ENCODE peak calls at places on chromosomes 4 and X, in six cellular contexts. G, A, Q, V, C and M are unnamed samples.

GRCh38 chr4:40292313-40292759 is 42.8 kb upstream of the CHRNA9 start:
- DNase-seq in G (no peak), A (no peak), Q (peak), V (no peak), C (no peak), M (peak)

GRCh38 chrX:64190136-64190740 is 15.3 kb downstream of the AMER1 start:
- DNase-seq in G (no peak), A (no peak), Q (no peak), V (no peak), C (no peak), M (no peak)

GRCh38 chr4:105843941-105844340 is 51.3 kb upstream of the NPNT start:
- DNase-seq in G (no peak), A (no peak), Q (no peak), V (no peak), C (no peak), M (no peak)

GRCh38 chr4:14254252-14254651 is 626.7 kb upstream of the BOD1L1 start:
- DNase-seq in G (peak), A (peak), Q (peak), V (no peak), C (no peak), M (peak)

GRCh38 chrX:42846741-42847140 is 68.8 kb upstream of the PPP1R2C start:
- DNase-seq in G (no peak), A (no peak), Q (peak), V (no peak), C (no peak), M (no peak)

GRCh38 chrX:153640736-153641574 is 6.0 kb upstream of the DUSP9 start:
- DNase-seq in G (no peak), A (no peak), Q (no peak), V (no peak), C (no peak), M (no peak)

GRCh38 chr4:183205193-183205592 is 106.1 kb downstream of the WWC2 start:
- DNase-seq in G (no peak), A (no peak), Q (no peak), V (no peak), C (no peak), M (peak)

GRCh38 chr4:174591243-174592021 is 69.1 kb upstream of the HPGD start:
- DNase-seq in G (no peak), A (no peak), Q (no peak), V (no peak), C (no peak), M (no peak)

GRCh38 chr4:140103676-140104075 is 50.3 kb downstream of the MAML3 start:
- DNase-seq in G (no peak), A (no peak), Q (peak), V (no peak), C (no peak), M (no peak)

GRCh38 chr4:6751611-6752485 is 30.7 kb upstream of the KIAA0232 start:
- DNase-seq in G (no peak), A (no peak), Q (no peak), V (no peak), C (no peak), M (peak)

GRCh38 chrX:75061701-75062100 is 94.4 kb downstream of the ABCB7 start:
- DNase-seq in G (no peak), A (no peak), Q (no peak), V (no peak), C (no peak), M (peak)

GRCh38 chrX:100591256-100592051 is 6.7 kb downstream of the TNMD start:
- DNase-seq in G (no peak), A (no peak), Q (no peak), V (no peak), C (no peak), M (no peak)

GRCh38 chr4:138961687-138962086 is 53.9 kb upstream of the NOCT start:
- DNase-seq in G (no peak), A (no peak), Q (no peak), V (no peak), C (no peak), M (peak)

GRCh38 chr4:138967313-138967712 is 48.3 kb upstream of the NOCT start:
- DNase-seq in G (no peak), A (no peak), Q (peak), V (no peak), C (no peak), M (peak)

GRCh38 chr4:138960175-138960710 is 55.3 kb upstream of the NOCT start:
- DNase-seq in G (no peak), A (no peak), Q (no peak), V (no peak), C (no peak), M (no peak)

GRCh38 chr4:138959421-138959820 is 56.2 kb upstream of the NOCT start:
- DNase-seq in G (no peak), A (no peak), Q (peak), V (no peak), C (no peak), M (no peak)

GRCh38 chr4:138964716-138965426 is 50.7 kb upstream of the NOCT start:
- DNase-seq in G (no peak), A (no peak), Q (no peak), V (no peak), C (no peak), M (no peak)
- TF ChIP-seq CTCF in G (no peak), A (no peak), Q (no peak), V (no peak), C (no peak), M (no peak)

DNA sequence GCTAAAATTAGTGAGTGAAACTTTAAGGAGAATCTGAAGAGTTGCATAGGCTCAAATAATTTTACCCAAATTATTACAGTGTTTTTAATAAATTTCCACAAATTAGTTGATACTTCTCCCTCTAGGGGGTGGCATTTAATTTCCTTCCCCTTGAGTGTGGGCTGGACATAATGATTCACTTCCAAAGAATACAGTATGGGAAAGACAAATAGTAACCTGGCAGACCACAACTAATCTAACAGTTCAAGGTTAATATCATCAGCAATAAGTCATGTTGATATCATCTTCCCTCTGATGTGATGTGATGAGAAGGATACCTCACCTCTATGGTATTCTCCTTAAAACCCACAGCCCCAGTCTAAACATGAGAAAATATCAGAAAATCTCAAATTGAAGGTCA is 15.5 kb downstream of the PFKFB1 start:
- DNase-seq in G (no peak), A (no peak), Q (peak), V (no peak), C (no peak), M (no peak)
- TF ChIP-seq CTCF in G (no peak), A (no peak), Q (no peak), V (no peak), C (no peak), M (no peak)

GRCh38 chr4:8547108-8547911 is 32.9 kb upstream of the GPR78 start:
- DNase-seq in G (no peak), A (no peak), Q (peak), V (no peak), C (no peak), M (peak)
- TF ChIP-seq CTCF in G (peak), A (no peak), Q (peak), V (peak), C (peak), M (peak)

GRCh38 chr4:118954246-118954645 is 65.6 kb downstream of the SYNPO2 start:
- DNase-seq in G (no peak), A (no peak), Q (peak), V (no peak), C (no peak), M (peak)
- TF ChIP-seq CTCF in G (no peak), A (no peak), Q (peak), V (no peak), C (peak), M (peak)

GRCh38 chrX:51802917-51803688 is 59.9 kb downstream of the GSPT2 start:
- DNase-seq in G (peak), A (peak), Q (peak), V (peak), C (peak), M (peak)
- TF ChIP-seq CTCF in G (no peak), A (peak), Q (peak), V (no peak), C (no peak), M (peak)

DNA sequence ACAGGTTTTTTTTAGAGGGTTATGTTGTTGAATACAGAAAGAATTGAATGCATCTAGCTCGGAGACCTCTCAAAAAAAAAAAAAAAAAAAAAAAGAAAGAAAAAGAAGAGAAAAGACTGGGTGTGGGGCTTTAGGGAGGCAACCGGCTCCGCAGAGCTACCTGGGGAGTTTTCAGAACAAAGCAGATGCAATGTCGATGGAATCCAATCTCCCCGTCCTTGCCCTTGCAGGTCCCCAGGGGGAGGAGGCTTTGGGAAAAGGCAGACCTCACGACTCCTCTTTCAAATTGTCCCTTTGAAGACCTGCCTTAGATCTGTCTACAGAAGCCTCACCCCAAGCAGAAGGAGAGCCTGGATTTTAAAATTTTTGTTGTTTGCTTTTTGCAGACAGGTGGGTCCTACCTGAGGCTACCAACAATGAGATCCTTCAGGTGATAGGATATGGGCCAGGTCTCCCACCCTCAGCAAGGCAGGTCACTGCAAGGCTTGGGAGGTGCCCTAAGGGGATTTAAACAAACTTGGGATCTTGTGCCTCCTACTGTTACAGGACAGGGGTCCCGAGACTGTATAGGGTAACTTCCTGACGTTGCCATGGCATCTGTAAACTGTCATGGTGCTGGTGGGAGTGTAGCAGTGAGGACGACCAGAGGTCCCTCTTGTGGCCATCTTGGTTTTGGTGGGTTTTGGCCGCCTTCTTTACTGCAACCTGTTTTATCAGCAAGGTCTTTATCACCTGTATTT is 75.2 kb upstream of the PRKX start:
- DNase-seq in G (no peak), A (no peak), Q (no peak), V (no peak), C (no peak), M (no peak)
- TF ChIP-seq CTCF in G (no peak), A (no peak), Q (no peak), V (no peak), C (no peak), M (no peak)